ENCODE peak calls at places on chromosome 19, in six cellular contexts. One of them, this sample, is unnamed.

GRCh38 chr19:33207040-33207620 is 13.0 kb downstream of the LRP3 start:
- DNase-seq in tibial artery: no peak
- DNase-seq in AG10803: no peak
- DNase-seq in left colon: no peak
- DNase-seq in nephron progenitor cell: no peak
- DNase-seq in RCC 7860: no peak
- DNase-seq in this sample: no peak

GRCh38 chr19:34847393-34847792 is 74.4 kb upstream of the ZNF599 start:
- DNase-seq in nephron progenitor cell: no peak
- DNase-seq in left colon: no peak
- DNase-seq in AG10803: no peak
- DNase-seq in RCC 7860: no peak
- DNase-seq in tibial artery: no peak
- DNase-seq in this sample: no peak

GRCh38 chr19:14432817-14433453 is at the start of gene PKN1:
- DNase-seq in AG10803: peak
- DNase-seq in RCC 7860: no peak
- DNase-seq in nephron progenitor cell: peak
- DNase-seq in tibial artery: no peak
- DNase-seq in left colon: no peak
- DNase-seq in this sample: peak

GRCh38 chr19:768424-768823 is 17.5 kb downstream of the MISP start:
- DNase-seq in tibial artery: no peak
- DNase-seq in nephron progenitor cell: no peak
- DNase-seq in left colon: no peak
- DNase-seq in AG10803: peak
- DNase-seq in RCC 7860: peak
- DNase-seq in this sample: no peak

GRCh38 chr19:39765091-39766076 is 13.3 kb upstream of the LEUTX start:
- DNase-seq in RCC 7860: no peak
- DNase-seq in AG10803: peak
- DNase-seq in nephron progenitor cell: peak
- DNase-seq in left colon: no peak
- DNase-seq in tibial artery: no peak
- DNase-seq in this sample: peak

GRCh38 chr19:45852941-45853340 is 10.0 kb downstream of the SYMPK start:
- DNase-seq in RCC 7860: no peak
- DNase-seq in nephron progenitor cell: no peak
- DNase-seq in tibial artery: no peak
- DNase-seq in left colon: no peak
- DNase-seq in AG10803: no peak
- DNase-seq in this sample: no peak

GRCh38 chr19:48799358-48800300 is 11.2 kb downstream of the BCAT2 start:
- DNase-seq in tibial artery: no peak
- DNase-seq in left colon: no peak
- DNase-seq in AG10803: no peak
- DNase-seq in nephron progenitor cell: no peak
- DNase-seq in RCC 7860: no peak
- DNase-seq in this sample: no peak

GRCh38 chr19:13309853-13310252 is 159.6 kb downstream of the IER2 start:
- DNase-seq in RCC 7860: no peak
- DNase-seq in nephron progenitor cell: no peak
- DNase-seq in tibial artery: no peak
- DNase-seq in left colon: no peak
- DNase-seq in AG10803: no peak
- DNase-seq in this sample: no peak

GRCh38 chr19:55508120-55508519 is 19.9 kb downstream of the SSC5D start:
- DNase-seq in left colon: no peak
- DNase-seq in tibial artery: no peak
- DNase-seq in nephron progenitor cell: no peak
- DNase-seq in RCC 7860: no peak
- DNase-seq in AG10803: no peak
- DNase-seq in this sample: no peak

GRCh38 chr19:51572908-51573307 is 1.8 kb downstream of the ZNF175 start:
- DNase-seq in AG10803: peak
- DNase-seq in tibial artery: no peak
- DNase-seq in nephron progenitor cell: no peak
- DNase-seq in RCC 7860: peak
- DNase-seq in left colon: no peak
- DNase-seq in this sample: no peak

GRCh38 chr19:37572203-37572602 is 22.4 kb downstream of the ZNF571 start:
- DNase-seq in left colon: no peak
- DNase-seq in tibial artery: no peak
- DNase-seq in nephron progenitor cell: no peak
- DNase-seq in AG10803: peak
- DNase-seq in RCC 7860: no peak
- DNase-seq in this sample: no peak

GRCh38 chr19:571127-571974 is 1.0 kb upstream of the BSG start:
- DNase-seq in AG10803: no peak
- DNase-seq in nephron progenitor cell: peak
- DNase-seq in left colon: peak
- DNase-seq in RCC 7860: no peak
- DNase-seq in tibial artery: no peak
- DNase-seq in this sample: peak

GRCh38 chr19:539429-540030 is 4.3 kb upstream of the GZMM start:
- DNase-seq in nephron progenitor cell: no peak
- DNase-seq in tibial artery: no peak
- DNase-seq in RCC 7860: no peak
- DNase-seq in left colon: no peak
- DNase-seq in AG10803: no peak
- DNase-seq in this sample: no peak

GRCh38 chr19:2775556-2776430 is 7.3 kb downstream of the SGTA start:
- DNase-seq in left colon: peak
- DNase-seq in RCC 7860: peak
- DNase-seq in tibial artery: no peak
- DNase-seq in nephron progenitor cell: no peak
- DNase-seq in AG10803: peak
- DNase-seq in this sample: no peak

GRCh38 chr19:36894849-36895383 is 21.2 kb downstream of the ZNF829 start:
- DNase-seq in nephron progenitor cell: no peak
- DNase-seq in tibial artery: no peak
- DNase-seq in AG10803: no peak
- DNase-seq in left colon: no peak
- DNase-seq in RCC 7860: no peak
- DNase-seq in this sample: no peak

GRCh38 chr19:2962018-2962670 is 15.2 kb upstream of the TLE6 start:
- DNase-seq in left colon: no peak
- DNase-seq in tibial artery: no peak
- DNase-seq in nephron progenitor cell: peak
- DNase-seq in AG10803: peak
- DNase-seq in RCC 7860: peak
- DNase-seq in this sample: peak

GRCh38 chr19:3131168-3131567 is 4.7 kb upstream of the GNA15 start:
- DNase-seq in left colon: no peak
- DNase-seq in AG10803: no peak
- DNase-seq in tibial artery: no peak
- DNase-seq in nephron progenitor cell: no peak
- DNase-seq in RCC 7860: no peak
- DNase-seq in this sample: no peak

This sample was measured in ovary.